ENCODE peak calls at places on chromosome 4, in four cellular contexts. N, K, O and E are unnamed samples.

GRCh38 chr4:173415092-173415491 is 16.2 kb upstream of the SCRG1 start:
- DNase-seq in K (no peak), O (no peak), N (no peak), E (no peak)

GRCh38 chr4:176277162-176277904 is 8.3 kb upstream of the ASB5 start:
- DNase-seq in K (peak), N (peak), O (peak), E (peak)

GRCh38 chr4:1204828-1205591 is 32.6 kb upstream of the SPON2 start:
- DNase-seq in K (peak), O (no peak), N (no peak), E (no peak)

GRCh38 chr4:165204462-165204830 is 2.9 kb upstream of the KLHL2 start:
- DNase-seq in O (no peak), N (no peak), K (no peak), E (no peak)

GRCh38 chr4:113550510-113550909 is 211.0 kb downstream of the CAMK2D start:
- DNase-seq in K (no peak), N (no peak), O (no peak), E (no peak)

GRCh38 chr4:76377922-76378321 is 43.0 kb downstream of the CCDC158 start:
- DNase-seq in N (peak), O (no peak), K (peak), E (peak)

GRCh38 chr4:82614868-82615449 is 53.2 kb upstream of the TMEM150C start:
- DNase-seq in K (no peak), N (no peak), O (no peak), E (no peak)

GRCh38 chr4:40314951-40315350 is 20.2 kb upstream of the CHRNA9 start:
- DNase-seq in N (no peak), O (no peak), K (no peak), E (peak)

GRCh38 chr4:74317616-74318256 is 9.5 kb downstream of the EPGN start:
- DNase-seq in O (no peak), K (no peak), N (no peak), E (no peak)

GRCh38 chr4:167956676-167957075 is 135.7 kb upstream of the ANXA10 start:
- DNase-seq in N (no peak), K (no peak), O (no peak), E (no peak)

GRCh38 chr4:56410247-56410646 is 23.0 kb upstream of the AASDH start:
- DNase-seq in K (peak), O (peak), N (no peak), E (peak)

GRCh38 chr4:176400816-176401461 is 81.2 kb downstream of the SPCS3 start:
- DNase-seq in O (no peak), K (no peak), N (no peak), E (no peak)

GRCh38 chr4:5033266-5033945 is 14.1 kb upstream of the CYTL1 start:
- DNase-seq in K (no peak), N (no peak), O (no peak), E (no peak)

GRCh38 chr4:125389713-125390112 is 75.0 kb downstream of the FAT4 start:
- DNase-seq in K (no peak), N (no peak), O (no peak), E (no peak)

GRCh38 chr4:3677671-3678070 is 88.5 kb upstream of the ADRA2C start:
- DNase-seq in O (no peak), K (no peak), N (no peak), E (no peak)

GRCh38 chr4:112813790-112814189 is 176.8 kb downstream of the LARP7 start:
- DNase-seq in K (no peak), O (no peak), N (no peak), E (no peak)

GRCh38 chr4:123922847-123923246 is 526.3 kb downstream of the SPRY1 start:
- DNase-seq in N (no peak), K (no peak), O (no peak), E (no peak)

GRCh38 chr4:14345356-14345775 is 656.9 kb upstream of the CPEB2 start:
- DNase-seq in K (no peak), O (no peak), N (no peak), E (no peak)

GRCh38 chr4:182306792-182307507 is 63.7 kb downstream of the TENM3 start:
- DNase-seq in K (no peak), N (no peak), O (no peak), E (no peak)

GRCh38 chr4:168550071-168550766 is 53.4 kb downstream of the PALLD start:
- DNase-seq in O (no peak), K (no peak), N (no peak), E (no peak)

GRCh38 chr4:27666943-27667342 is 806.3 kb downstream of the STIM2 start:
- DNase-seq in N (no peak), O (no peak), K (no peak), E (no peak)

GRCh38 chr4:4818440-4819212 is 40.8 kb upstream of the MSX1 start:
- DNase-seq in N (no peak), O (no peak), K (no peak), E (no peak)

GRCh38 chr4:26213317-26213716 is 107.5 kb upstream of the RBPJ start:
- DNase-seq in N (no peak), O (no peak), K (no peak), E (no peak)

GRCh38 chr4:108270466-108271450 is 102.0 kb upstream of the LEF1 start:
- DNase-seq in K (no peak), O (no peak), N (no peak), E (no peak)

GRCh38 chr4:61828960-61829359 is 628.8 kb downstream of the ADGRL3 start:
- DNase-seq in O (no peak), K (no peak), N (no peak), E (no peak)

GRCh38 chr4:113445286-113445685 is 316.3 kb downstream of the CAMK2D start:
- DNase-seq in N (no peak), K (no peak), O (no peak), E (peak)

GRCh38 chr4:40227284-40227683 is 30.5 kb downstream of the RHOH start:
- DNase-seq in N (no peak), O (no peak), K (no peak), E (no peak)

GRCh38 chr4:139656614-139657486 is 8.8 kb upstream of the MGST2 start:
- DNase-seq in O (no peak), N (peak), K (peak), E (peak)

GRCh38 chr4:105637409-105638258 is 70.9 kb downstream of the INTS12 start:
- DNase-seq in K (peak), O (no peak), N (no peak), E (no peak)

DNA sequence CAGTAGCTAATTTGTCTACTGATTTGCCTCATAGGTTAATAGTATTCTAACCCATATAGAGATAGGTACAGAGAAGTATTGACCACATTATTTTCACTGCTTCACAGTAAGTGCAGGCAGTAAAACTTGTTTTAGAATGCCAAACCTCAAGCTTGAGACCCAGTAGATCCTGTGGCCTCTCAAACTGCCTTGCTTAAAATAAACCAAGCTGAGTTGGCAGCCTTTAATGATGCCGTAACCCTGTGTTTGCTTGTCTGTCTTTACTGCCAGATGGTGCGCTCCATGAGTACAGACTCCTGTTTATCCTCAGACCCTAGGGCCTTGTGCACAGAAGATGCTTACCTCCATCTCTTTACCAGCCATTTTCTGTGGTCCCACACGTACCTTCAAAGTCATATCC is 50.8 kb downstream of the ANXA3 start:
- DNase-seq in N (no peak), K (no peak), O (no peak), E (no peak)
- TF ChIP-seq RNF2 in N (no peak), K (no peak), O (no peak), E (no peak)

GRCh38 chr4:94369046-94369445 is 26.4 kb upstream of the HPGDS start:
- DNase-seq in O (no peak), N (no peak), K (no peak), E (no peak)
- TF ChIP-seq RNF2 in O (no peak), N (no peak), K (no peak), E (no peak)

GRCh38 chr4:156593464-156593863 is 378.1 kb downstream of the PDGFC start:
- DNase-seq in K (no peak), N (no peak), O (no peak), E (no peak)
- TF ChIP-seq RNF2 in K (no peak), N (no peak), O (no peak), E (no peak)

GRCh38 chr4:2604614-2605013 is 68.2 kb downstream of the FAM193A start:
- DNase-seq in N (no peak), O (no peak), K (no peak), E (no peak)
- TF ChIP-seq RNF2 in N (no peak), O (no peak), K (no peak), E (no peak)

GRCh38 chr4:95510877-95511276 is 37.9 kb downstream of the UNC5C start:
- DNase-seq in N (no peak), O (no peak), K (no peak), E (no peak)

GRCh38 chr4:95513022-95513421 is 35.8 kb downstream of the UNC5C start:
- DNase-seq in O (no peak), K (no peak), N (no peak), E (no peak)

GRCh38 chr4:95517799-95518198 is 31.0 kb downstream of the UNC5C start:
- DNase-seq in O (no peak), K (no peak), N (no peak), E (no peak)

GRCh38 chr4:95511477-95511876 is 37.3 kb downstream of the UNC5C start:
- DNase-seq in O (no peak), K (no peak), N (no peak), E (no peak)

DNA sequence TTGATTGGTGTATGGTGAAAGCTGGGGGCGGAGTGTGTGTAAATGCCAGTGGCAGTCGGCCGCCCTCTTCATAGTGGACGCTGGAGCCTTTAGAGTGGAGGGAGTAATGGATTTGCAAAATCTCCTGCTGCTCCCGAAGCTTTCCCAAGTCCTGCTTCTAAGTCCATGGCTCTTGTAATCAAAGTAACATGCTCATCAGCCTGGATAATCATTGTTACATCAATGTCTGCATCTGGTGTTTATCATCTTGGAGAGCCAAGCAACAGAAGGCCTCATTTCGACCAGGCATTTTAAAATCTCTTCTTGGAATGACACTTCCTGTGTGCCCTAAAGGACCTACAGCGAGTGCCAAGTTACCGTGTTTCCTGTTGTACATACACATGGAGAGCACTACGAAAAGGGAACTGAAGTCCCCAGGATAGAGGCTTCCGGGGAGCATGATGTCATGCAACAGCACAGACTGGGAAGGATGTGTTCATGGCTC is 32.2 kb downstream of the UNC5C start:
- DNase-seq in O (no peak), K (no peak), N (no peak), E (no peak)
- TF ChIP-seq RNF2 in O (no peak), K (no peak), N (no peak), E (no peak)

GRCh38 chr4:47930971-47931804 is 16.8 kb upstream of the NFXL1 start:
- DNase-seq in N (no peak), K (no peak), O (no peak), E (no peak)

GRCh38 chr4:47929682-47930201 is 15.4 kb upstream of the NFXL1 start:
- DNase-seq in O (no peak), N (no peak), K (no peak), E (no peak)

GRCh38 chr4:47926667-47927258 is 12.4 kb upstream of the NFXL1 start:
- DNase-seq in N (peak), O (no peak), K (peak), E (peak)
- TF ChIP-seq RNF2 in N (no peak), O (no peak), K (no peak), E (no peak)

GRCh38 chr4:6917445-6918241 is 8.0 kb downstream of the TBC1D14 start:
- DNase-seq in O (no peak), K (peak), N (peak), E (peak)
- TF ChIP-seq RNF2 in O (no peak), K (peak), N (no peak), E (no peak)

DNA sequence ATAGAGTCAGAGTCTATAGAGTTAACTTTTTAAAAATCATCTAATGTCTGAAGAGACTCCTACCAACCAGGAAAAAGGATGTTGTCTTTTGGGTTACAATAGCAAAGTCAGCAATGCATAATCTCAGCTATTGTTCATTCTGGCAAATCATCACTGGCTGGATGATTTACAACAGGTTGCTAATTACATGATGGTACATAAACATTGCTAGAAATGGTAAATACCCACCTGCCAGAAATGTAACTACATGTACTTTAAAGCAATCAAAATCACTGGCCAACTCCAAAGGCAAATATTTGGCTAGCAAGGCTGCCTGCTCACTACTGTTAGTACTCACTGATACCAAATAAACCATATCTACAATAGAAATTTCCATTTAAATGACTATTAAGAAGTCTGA is 91.1 kb downstream of the PPP3CA start:
- DNase-seq in O (no peak), N (no peak), K (peak), E (no peak)
- TF ChIP-seq RNF2 in O (no peak), N (no peak), K (no peak), E (no peak)

GRCh38 chr4:121764702-121765367 is at the start of gene SMIM43:
- DNase-seq in O (no peak), K (no peak), N (no peak), E (no peak)
- TF ChIP-seq RNF2 in O (peak), K (no peak), N (no peak), E (no peak)

DNA sequence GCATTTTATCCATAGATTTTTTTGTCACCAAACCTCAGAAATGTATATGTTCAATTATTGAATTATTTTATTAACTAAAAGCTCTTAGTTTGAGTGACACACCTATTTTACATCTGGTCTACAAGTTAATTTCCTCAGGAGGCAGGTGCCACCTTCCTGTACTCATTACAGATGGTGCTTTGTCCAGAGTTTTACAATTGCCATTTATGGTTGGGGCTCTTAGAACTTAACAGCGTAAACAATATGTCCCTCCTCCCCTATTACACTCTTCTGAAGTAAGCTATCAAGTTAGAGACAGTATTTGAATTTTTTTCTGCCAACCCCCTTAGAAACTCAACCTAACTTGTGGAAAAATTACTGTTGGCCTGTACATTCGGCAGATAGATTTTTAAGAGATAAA is 8.0 kb downstream of the CXXC4 start:
- DNase-seq in K (no peak), N (no peak), O (no peak), E (no peak)
- TF ChIP-seq RNF2 in K (no peak), N (no peak), O (no peak), E (no peak)